ENCODE peak calls at places on chromosomes 2 and 18, in seven cellular contexts. F is GM12878, Y is HepG2, G is H1, W is K562, J is SK-N-SH, P is HCT116. S is an unnamed sample.

GRCh38 chr18:10197097-10197496 is 257.3 kb upstream of the APCDD1 start:
- DNase-seq in W (no peak), P (no peak), J (no peak), F (no peak), G (no peak), Y (no peak), S (no peak)

GRCh38 chr2:156385242-156385641 is 50.9 kb upstream of the GPD2 start:
- DNase-seq in F (no peak), W (peak; percentile 66), Y (no peak), J (no peak), G (no peak), P (no peak), S (no peak)

GRCh38 chr2:231399853-231400667 is 4.5 kb downstream of the B3GNT7 start:
- DNase-seq in F (no peak), Y (peak; percentile 41), W (no peak), J (peak; percentile 88), P (no peak), G (peak; percentile 54), S (no peak)

GRCh38 chr2:148826791-148827190 is 48.2 kb upstream of the KIF5C start:
- DNase-seq in G (no peak), W (no peak), F (no peak), Y (no peak), J (no peak), P (no peak), S (no peak)

GRCh38 chr2:44768438-44769236 is 172.9 kb upstream of the SIX3 start:
- DNase-seq in J (no peak), Y (no peak), G (peak; percentile 77), P (no peak), F (no peak), W (no peak), S (no peak)

GRCh38 chr18:7415081-7415894 is 151.8 kb upstream of the PTPRM start:
- DNase-seq in G (no peak), W (no peak), Y (no peak), F (no peak), J (no peak), P (no peak), S (no peak)

GRCh38 chr18:50638623-50639398 is 78.9 kb downstream of the MAPK4 start:
- DNase-seq in P (no peak), Y (no peak), F (no peak), W (no peak), J (no peak), G (peak; percentile 53), S (no peak)

GRCh38 chr2:157181234-157181633 is 76.3 kb upstream of the GALNT5 start:
- DNase-seq in J (no peak), Y (no peak), F (no peak), P (no peak), W (no peak), G (no peak), S (no peak)

GRCh38 chr2:636649-637405 is 40.4 kb downstream of the TMEM18 start:
- DNase-seq in G (peak; percentile 90), J (peak; percentile 89), P (peak; percentile 47), Y (peak; percentile 49), F (no peak), W (peak; percentile 68), S (no peak)

GRCh38 chr18:47591429-47591828 is 339.0 kb downstream of the SMAD2 start:
- DNase-seq in P (no peak), G (no peak), W (no peak), Y (no peak), J (no peak), F (no peak), S (no peak)

GRCh38 chr2:15112216-15112615 is 448.9 kb downstream of the NBAS start:
- DNase-seq in Y (no peak), F (no peak), G (no peak), W (peak; percentile 16), P (peak; percentile 21), J (no peak), S (no peak)

GRCh38 chr2:199370150-199370780 is 87.5 kb downstream of the SATB2 start:
- DNase-seq in G (no peak), J (no peak), F (no peak), P (no peak), W (no peak), Y (no peak), S (no peak)

GRCh38 chr2:172427256-172427989 is at the start of gene ITGA6:
- DNase-seq in G (peak; percentile 82), P (peak; percentile 83), W (peak; percentile 73), F (no peak), Y (peak; percentile 89), J (peak; percentile 87), S (no peak)

GRCh38 chr2:47539228-47539627 is 136.3 kb downstream of the MSH2 start:
- DNase-seq in P (no peak), Y (no peak), W (no peak), G (no peak), J (no peak), F (no peak), S (no peak)

GRCh38 chr2:180520816-180521595 is 459.4 kb upstream of the UBE2E3 start:
- DNase-seq in G (no peak), Y (peak; percentile 27), F (no peak), P (peak; percentile 22), W (no peak), J (no peak), S (peak; percentile 75)

GRCh38 chr2:238863231-238863630 is 15.3 kb downstream of the TWIST2 start:
- DNase-seq in Y (no peak), J (no peak), P (no peak), W (no peak), F (no peak), G (no peak), S (no peak)

GRCh38 chr2:196481323-196481695 is 158.2 kb upstream of the CCDC150 start:
- DNase-seq in Y (no peak), G (no peak), P (no peak), J (no peak), F (no peak), W (no peak), S (no peak)

GRCh38 chr2:210440206-210440605 is 36.4 kb downstream of the LANCL1 start:
- DNase-seq in J (no peak), P (no peak), Y (no peak), F (no peak), G (no peak), W (no peak), S (no peak)

GRCh38 chr2:100107440-100107839 is 35.0 kb downstream of the AFF3 start:
- DNase-seq in W (no peak), P (no peak), G (no peak), F (no peak), J (no peak), Y (no peak), S (no peak)

GRCh38 chr2:100114011-100114433 is 28.4 kb downstream of the AFF3 start:
- DNase-seq in P (no peak), F (no peak), J (no peak), Y (no peak), W (no peak), G (no peak), S (no peak)

GRCh38 chr2:100107911-100108647 is 34.3 kb downstream of the AFF3 start:
- DNase-seq in G (no peak), W (no peak), F (no peak), Y (no peak), P (no peak), J (peak; percentile 32), S (no peak)

GRCh38 chr2:100106460-100106859 is 35.9 kb downstream of the AFF3 start:
- DNase-seq in P (no peak), W (no peak), Y (no peak), F (no peak), G (no peak), J (no peak), S (no peak)

DNA sequence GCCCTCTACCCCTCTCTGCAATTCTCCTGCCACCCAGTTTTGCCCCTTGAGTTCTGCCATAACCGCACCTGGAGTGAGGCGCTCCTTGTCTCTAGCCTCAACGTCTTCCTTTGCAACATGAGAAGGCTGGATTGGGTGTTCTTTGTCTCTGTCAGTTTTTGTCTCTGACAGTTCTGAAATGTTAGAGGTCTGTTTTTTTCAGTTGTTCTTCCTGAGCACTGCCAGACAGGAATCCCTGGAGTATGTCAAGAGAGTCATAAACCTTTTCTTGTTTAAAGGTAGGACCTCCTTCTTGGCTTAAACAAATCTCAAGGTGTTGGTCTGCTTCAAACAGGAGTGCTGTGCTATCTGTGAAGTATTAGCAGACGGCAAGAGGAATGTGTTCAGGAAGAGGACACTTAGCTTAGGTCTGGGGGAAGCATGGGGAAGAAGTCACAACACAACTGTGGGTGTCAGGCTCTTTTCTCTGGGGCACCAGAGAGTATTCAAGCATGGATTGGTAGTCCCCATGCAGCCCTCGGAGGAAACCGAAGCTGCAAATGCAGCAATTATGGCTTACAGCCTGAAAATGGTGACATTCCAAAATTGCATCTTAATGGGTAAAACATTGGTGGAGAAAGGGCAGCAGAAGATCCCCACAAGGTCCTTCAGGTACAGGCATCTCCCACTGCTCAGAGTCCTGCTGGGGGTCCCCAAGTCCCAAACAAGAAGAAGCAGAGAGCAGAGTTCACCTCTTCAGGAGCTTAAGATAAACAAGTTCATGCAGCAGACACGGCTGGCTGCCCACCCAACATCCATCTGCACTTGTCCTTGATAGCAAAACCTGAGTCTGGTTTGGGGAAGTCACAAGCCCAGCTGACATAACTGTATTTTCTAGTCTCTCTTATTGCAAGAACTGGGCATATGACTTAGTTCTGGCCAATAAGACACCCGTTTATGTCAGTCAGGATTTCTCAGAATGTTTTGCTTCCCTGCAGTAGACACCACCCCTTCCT is 32.1 kb downstream of the AFF3 start:
- DNase-seq in P (no peak), Y (no peak), J (no peak), G (no peak), W (no peak), F (no peak), S (no peak)
- TF ChIP-seq SIN3A in P (no peak), Y (no peak), J (no peak), G (no peak), W (no peak), F (no peak), S (no peak)

GRCh38 chr18:35256947-35257346 is 16.1 kb downstream of the ZNF397 start:
- DNase-seq in Y (no peak), J (no peak), F (no peak), G (no peak), W (no peak), P (no peak), S (no peak)
- H3K36me3 ChIP-seq in Y (peaks cover 12% of the 10 kb centered on the region), J (peaks cover 9% of the 10 kb centered on the region), F (no peaks in the 10 kb centered on the region), G (peaks cover 17% of the 10 kb centered on the region), W (no peaks in the 10 kb centered on the region), P (no peaks in the 10 kb centered on the region), S (no peaks in the 10 kb centered on the region)

GRCh38 chr2:11389048-11389413 is 44.6 kb upstream of the ROCK2 start:
- DNase-seq in G (no peak), F (no peak), Y (no peak), P (no peak), J (no peak), W (no peak), S (no peak)

GRCh38 chr2:11387100-11387390 is 42.6 kb upstream of the ROCK2 start:
- DNase-seq in G (no peak), Y (no peak), J (peak; percentile 80), W (no peak), F (no peak), P (no peak), S (no peak)

GRCh38 chr2:11385847-11386246 is 41.4 kb upstream of the ROCK2 start:
- DNase-seq in Y (no peak), J (no peak), G (no peak), W (no peak), F (no peak), P (no peak), S (no peak)

GRCh38 chr2:11388262-11389047 is 44.0 kb upstream of the ROCK2 start:
- DNase-seq in G (no peak), J (no peak), P (no peak), Y (no peak), W (no peak), F (no peak), S (no peak)

GRCh38 chr2:11387831-11388230 is 43.4 kb upstream of the ROCK2 start:
- DNase-seq in P (no peak), W (no peak), Y (peak; percentile 87), F (no peak), G (no peak), J (no peak), S (no peak)
- TF ChIP-seq POLR2AphosphoS5 in P (no peak), W (no peak), Y (no peak), F (no peak), G (no peak), J (no peak), S (no peak)

GRCh38 chr2:113124181-113124961 is 3.0 kb upstream of the IL1RN start:
- DNase-seq in F (peak; percentile 38), J (no peak), P (no peak), G (no peak), W (no peak), Y (peak; percentile 23), S (no peak)
- TF ChIP-seq SIN3A in F (no peak), J (no peak), P (no peak), G (no peak), W (no peak), Y (no peak), S (no peak)